ENCODE peak calls at places on chromosomes 2 and 18, in six cellular contexts. Z is ovary, N is AG04450, K is cardiac muscle cell, W is tibial artery, I is Peyer's patch. S is an unnamed sample.
A peak's percentile ranks its signal among the peaks of the same experiment; 100 is the strongest.

GRCh38 chr2:237026981-237027711 is 58.5 kb upstream of the COPS8 start:
- DNase-seq in Z (peak; percentile 58), N (peak; percentile 16), K (peak; percentile 76), W (peak; percentile 87), I (peak; percentile 23), S (peak; percentile 84)

GRCh38 chr2:232439758-232440135 is 16.2 kb upstream of the ALPI start:
- DNase-seq in Z (no peak), N (no peak), K (no peak), W (peak; percentile 48), I (no peak), S (peak; percentile 18)

GRCh38 chr2:37349376-37349775 is 4.9 kb downstream of the QPCT start:
- DNase-seq in Z (no peak), N (no peak), K (no peak), W (no peak), I (no peak), S (no peak)

GRCh38 chr2:200298816-200299215 is 7.7 kb upstream of the SPATS2L start:
- DNase-seq in Z (no peak), N (no peak), K (no peak), W (no peak), I (no peak), S (no peak)

GRCh38 chr18:49699303-49699702 is 114.0 kb downstream of the ACAA2 start:
- DNase-seq in Z (no peak), N (no peak), K (no peak), W (no peak), I (no peak), S (no peak)

GRCh38 chr2:98669675-98670074 is 61.3 kb downstream of the MGAT4A start:
- DNase-seq in Z (no peak), N (no peak), K (no peak), W (no peak), I (no peak), S (no peak)

GRCh38 chr2:227324671-227325055 is 388 bp upstream of the MFF start:
- DNase-seq in Z (peak; percentile 24), N (no peak), K (no peak), W (no peak), I (peak; percentile 22), S (no peak)

GRCh38 chr18:51448949-51449348 is 251.5 kb upstream of the MEX3C start:
- DNase-seq in Z (no peak), N (no peak), K (no peak), W (no peak), I (no peak), S (no peak)

GRCh38 chr2:152344561-152345195 is 9.7 kb downstream of the FMNL2 start:
- DNase-seq in Z (no peak), N (no peak), K (no peak), W (no peak), I (no peak), S (no peak)

GRCh38 chr18:44893045-44893706 is 212.5 kb downstream of the SETBP1 start:
- DNase-seq in Z (no peak), N (no peak), K (no peak), W (no peak), I (no peak), S (no peak)

GRCh38 chr2:189798312-189799029 is 14.2 kb downstream of the PMS1 start:
- DNase-seq in Z (no peak), N (no peak), K (no peak), W (no peak), I (no peak), S (no peak)

GRCh38 chr2:72988726-72989273 is 71.5 kb downstream of the EMX1 start:
- DNase-seq in Z (peak; percentile 8), N (no peak), K (no peak), W (peak; percentile 51), I (no peak), S (no peak)

GRCh38 chr2:40244251-40245010 is 207.5 kb downstream of the SLC8A1 start:
- DNase-seq in Z (peak; percentile 22), N (no peak), K (peak; percentile 71), W (peak; percentile 82), I (no peak), S (peak; percentile 48)

GRCh38 chr18:37282386-37283037 is 283.1 kb downstream of the CELF4 start:
- DNase-seq in Z (no peak), N (no peak), K (peak; percentile 10), W (no peak), I (no peak), S (no peak)

GRCh38 chr2:189836644-189837043 is 52.4 kb downstream of the PMS1 start:
- DNase-seq in Z (no peak), N (peak; percentile 59), K (no peak), W (no peak), I (no peak), S (no peak)

GRCh38 chr2:18749912-18750526 is 160.7 kb upstream of the NT5C1B start:
- DNase-seq in Z (peak; percentile 55), N (no peak), K (peak; percentile 68), W (no peak), I (peak; percentile 22), S (no peak)

GRCh38 chr2:230944123-230944653 is 19.1 kb upstream of the GPR55 start:
- DNase-seq in Z (no peak), N (no peak), K (no peak), W (no peak), I (no peak), S (no peak)

GRCh38 chr2:38600242-38600891 is 2.4 kb downstream of the HNRNPLL start:
- DNase-seq in Z (no peak), N (no peak), K (peak; percentile 18), W (no peak), I (no peak), S (no peak)

GRCh38 chr2:38599706-38600105 is 3.0 kb downstream of the HNRNPLL start:
- DNase-seq in Z (no peak), N (no peak), K (no peak), W (no peak), I (no peak), S (no peak)

GRCh38 chr2:38598991-38599295 is 3.8 kb downstream of the HNRNPLL start:
- DNase-seq in Z (no peak), N (no peak), K (no peak), W (no peak), I (no peak), S (no peak)

GRCh38 chr2:38597115-38597514 is 5.6 kb downstream of the HNRNPLL start:
- DNase-seq in Z (no peak), N (no peak), K (no peak), W (no peak), I (no peak), S (no peak)

GRCh38 chr2:38598200-38598990 is 4.3 kb downstream of the HNRNPLL start:
- DNase-seq in Z (no peak), N (no peak), K (no peak), W (no peak), I (no peak), S (no peak)
- H3K4me3 ChIP-seq in Z (no peak overlapping the region), N (peak overlapping the region; percentile 23), K (no peak overlapping the region), W (no peak overlapping the region), I (no peak overlapping the region), S (peak overlapping the region; percentile 7)

DNA sequence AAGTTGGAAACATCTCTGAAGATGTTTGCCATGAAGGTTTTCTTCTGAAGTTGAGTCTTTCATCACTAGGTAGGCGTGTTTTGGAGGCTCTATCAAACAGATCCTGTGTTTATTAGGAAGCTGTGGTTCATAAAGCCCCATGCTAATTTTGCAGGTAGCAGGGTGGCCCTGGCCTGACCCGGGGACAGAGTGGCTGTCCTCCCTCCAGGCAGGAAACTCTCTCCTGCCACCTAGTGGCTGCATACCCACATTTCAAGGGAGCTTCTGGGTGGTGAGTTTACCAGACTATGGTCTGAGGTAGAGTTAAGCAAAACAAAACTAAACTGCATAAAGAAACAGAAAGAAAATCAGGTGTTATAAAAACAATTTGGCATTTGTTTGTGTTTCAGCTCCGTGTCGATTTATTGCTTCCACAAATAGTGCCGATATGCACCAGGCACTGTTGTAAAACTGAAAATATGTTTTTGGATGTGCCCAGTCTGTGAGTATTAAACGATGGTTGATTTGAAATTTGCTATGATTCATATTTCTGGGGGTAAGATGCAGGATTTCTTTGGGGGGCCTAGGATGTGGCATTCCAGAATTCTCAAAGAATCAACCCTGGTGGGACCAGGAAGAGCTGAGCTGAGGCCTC is 26.0 kb upstream of the IL37 start:
- DNase-seq in Z (no peak), N (no peak), K (peak; percentile 36), W (no peak), I (peak; percentile 46), S (peak; percentile 63)
- TF ChIP-seq CTCF in Z (no peak), N (peak; percentile 64), K (peak; percentile 78), W (peak; percentile 33), I (peak; percentile 81), S (peak; percentile 82)

GRCh38 chr2:43842866-43843226 is 4.1 kb downstream of the ABCG8 start:
- DNase-seq in Z (no peak), N (no peak), K (no peak), W (no peak), I (no peak), S (no peak)

GRCh38 chr2:43839776-43840564 is 1.2 kb downstream of the ABCG8 start:
- DNase-seq in Z (no peak), N (no peak), K (no peak), W (no peak), I (no peak), S (no peak)

GRCh38 chr2:43840961-43841360 is 2.2 kb downstream of the ABCG8 start:
- DNase-seq in Z (no peak), N (no peak), K (no peak), W (no peak), I (no peak), S (no peak)

GRCh38 chr2:43845181-43845580 is 6.4 kb downstream of the ABCG8 start:
- DNase-seq in Z (no peak), N (no peak), K (no peak), W (no peak), I (no peak), S (no peak)

DNA sequence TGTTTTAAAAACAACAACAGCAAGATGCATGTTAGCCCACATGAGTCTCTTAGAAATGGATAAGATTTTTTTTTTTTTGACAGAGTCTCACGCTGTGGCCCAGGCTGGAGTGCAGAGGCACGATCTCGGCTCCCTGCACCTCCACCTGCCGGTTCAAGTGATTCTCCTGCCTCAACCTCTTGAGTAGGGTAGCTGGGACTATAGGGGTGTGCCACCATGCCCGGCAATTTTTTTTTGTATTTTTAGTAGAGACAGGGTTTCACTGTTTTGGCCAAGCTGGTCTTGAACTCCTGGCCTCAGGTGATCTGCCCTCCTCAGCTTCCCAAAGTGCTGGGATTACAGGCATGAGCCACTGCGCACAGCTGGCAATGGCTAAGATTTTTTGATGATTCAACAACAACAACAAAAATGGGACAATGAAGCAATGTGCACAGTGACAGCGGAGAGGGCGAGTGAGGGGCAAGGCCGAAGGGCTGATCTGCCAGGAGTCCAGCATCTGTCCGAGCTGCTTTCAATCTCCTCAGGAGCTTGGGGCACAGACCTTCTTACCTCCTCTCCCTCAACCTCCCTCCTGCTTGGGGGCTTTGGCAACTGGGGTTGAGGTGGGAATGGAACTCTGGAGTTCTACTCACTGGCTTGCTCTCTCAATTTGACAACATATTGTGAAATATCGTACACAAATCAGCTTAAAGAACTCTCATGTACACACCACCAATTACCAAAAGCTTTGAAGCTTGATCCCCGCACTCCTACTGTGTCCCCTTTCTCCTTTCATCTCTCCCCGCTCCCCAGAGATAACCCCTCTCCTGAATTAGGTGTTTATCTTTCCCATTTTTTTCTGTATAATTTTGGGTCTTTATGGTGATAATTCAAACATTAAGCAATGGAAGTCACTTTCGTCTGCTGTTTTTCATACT is 3.4 kb downstream of the ABCG8 start:
- DNase-seq in Z (no peak), N (no peak), K (no peak), W (no peak), I (no peak), S (no peak)
- H3K27ac ChIP-seq in Z (no peak overlapping the region), N (no peak overlapping the region), K (no peak overlapping the region), W (no peak overlapping the region), I (no peak overlapping the region), S (no peak overlapping the region)

DNA sequence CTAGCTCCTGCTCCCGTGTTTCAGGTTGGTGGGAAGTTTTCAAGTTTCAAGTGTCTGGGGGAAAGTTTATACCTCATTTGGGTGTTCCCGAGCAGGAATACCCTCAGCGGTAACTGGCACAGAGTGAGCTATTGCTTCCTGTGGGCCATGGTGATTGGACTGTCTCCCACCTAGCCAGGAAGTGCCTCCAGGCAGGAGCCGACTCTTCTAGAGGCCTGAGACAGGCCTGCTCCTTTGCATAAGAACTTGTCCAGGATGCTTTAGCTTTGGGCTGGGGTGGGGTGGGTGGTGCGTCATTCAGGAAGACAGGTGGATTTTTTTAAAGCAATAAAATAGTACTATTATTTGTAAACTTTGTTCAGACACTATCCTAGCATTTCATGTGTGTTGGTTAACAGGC is 23.5 kb upstream of the DNMT3A start:
- DNase-seq in Z (no peak), N (no peak), K (no peak), W (no peak), I (no peak), S (no peak)
- H3K4me3 ChIP-seq in Z (no peak overlapping the region), N (no peak overlapping the region), K (no peak overlapping the region), W (no peak overlapping the region), I (no peak overlapping the region), S (no peak overlapping the region)

S was measured in lower lobe of right lung.